ENCODE peak calls at places on chromosome 4, in six cellular contexts. R is GM10248, G is left cardiac atrium, S is HL-60, K is Peyer's patch, B is nephron progenitor cell. E is an unnamed sample.

GRCh38 chr4:82776925-82777542 is 21.6 kb downstream of the SCD5 start:
- DNase-seq in K (no peak), G (no peak), B (no peak), R (no peak), S (no peak), E (no peak)

GRCh38 chr4:24174622-24175021 is 284.8 kb upstream of the PPARGC1A start:
- DNase-seq in S (no peak), G (no peak), B (no peak), R (no peak), K (no peak), E (no peak)

GRCh38 chr4:138338840-138339239 is 96.7 kb upstream of the SLC7A11 start:
- DNase-seq in B (no peak), K (no peak), G (no peak), R (no peak), S (no peak), E (no peak)

GRCh38 chr4:17236686-17237085 is 275.2 kb downstream of the QDPR start:
- DNase-seq in S (no peak), K (no peak), R (no peak), B (no peak), G (peak), E (no peak)

GRCh38 chr4:18319456-18319855 is 297.9 kb upstream of the LCORL start:
- DNase-seq in B (no peak), S (no peak), G (no peak), K (no peak), R (no peak), E (no peak)

GRCh38 chr4:121156822-121157769 is 7.0 kb downstream of the TNIP3 start:
- DNase-seq in G (peak), R (peak), B (peak), K (peak), S (peak), E (peak)

GRCh38 chr4:71559957-71560541 is 221.2 kb downstream of the SLC4A4 start:
- DNase-seq in G (no peak), S (no peak), K (no peak), B (no peak), R (no peak), E (no peak)

GRCh38 chr4:6250235-6250983 is 19.2 kb upstream of the WFS1 start:
- DNase-seq in G (no peak), R (peak), B (no peak), S (peak), K (no peak), E (peak)

GRCh38 chr4:184330008-184330400 is 112.3 kb upstream of the ENPP6 start:
- DNase-seq in R (peak), G (peak), S (peak), K (peak), B (no peak), E (no peak)

GRCh38 chr4:127155121-127155520 is 477.6 kb upstream of the INTU start:
- DNase-seq in G (no peak), S (no peak), B (no peak), K (no peak), R (no peak), E (no peak)

GRCh38 chr4:176193898-176194297 is 1.5 kb downstream of the SPATA4 start:
- DNase-seq in R (no peak), S (no peak), B (no peak), G (no peak), K (no peak), E (no peak)

GRCh38 chr4:82561745-82562552 is at the start of gene TMEM150C:
- DNase-seq in R (no peak), S (no peak), B (peak), K (no peak), G (peak), E (peak)

GRCh38 chr4:108107729-108108382 is 60.9 kb downstream of the LEF1 start:
- DNase-seq in R (no peak), K (no peak), S (no peak), G (no peak), B (no peak), E (no peak)

GRCh38 chr4:108830509-108831244 is 67.8 kb upstream of the ETNPPL start:
- DNase-seq in G (peak), B (no peak), K (no peak), R (no peak), S (no peak), E (no peak)

GRCh38 chr4:946517-947471 is 14.5 kb downstream of the TMEM175 start:
- DNase-seq in K (no peak), R (no peak), S (no peak), B (no peak), G (no peak), E (no peak)

GRCh38 chr4:113080050-113080449 is 30.6 kb downstream of the ANK2 start:
- DNase-seq in G (no peak), R (no peak), K (no peak), S (no peak), B (no peak), E (peak)

GRCh38 chr4:156575430-156576073 is 396.0 kb downstream of the PDGFC start:
- DNase-seq in R (no peak), B (no peak), G (no peak), K (no peak), S (peak), E (no peak)